ENCODE peak calls at places on chromosomes 16 and 17, in ten cellular contexts. J, Y, O, Z, Q, H, V, P, E and R are unnamed samples.

GRCh38 chr16:57102888-57103879 is 10.8 kb downstream of the CPNE2 start:
- DNase-seq in O (no peak), E (no peak), Z (no peak), Y (no peak), Q (no peak), V (no peak), J (no peak), H (no peak), P (no peak), R (no peak)

GRCh38 chr16:81921415-81921814 is 89.9 kb downstream of the SDR42E1 start:
- DNase-seq in H (no peak), E (no peak), Q (no peak), Y (no peak), O (no peak), P (no peak), Z (peak), J (no peak), V (no peak), R (no peak)

GRCh38 chr16:11094075-11094593 is 149.8 kb downstream of the CLEC16A start:
- DNase-seq in O (no peak), P (no peak), Q (peak), Y (no peak), H (peak), E (peak), J (no peak), Z (no peak), V (no peak), R (no peak)

GRCh38 chr16:58638148-58639036 is 8.8 kb upstream of the CNOT1 start:
- DNase-seq in Q (no peak), E (peak), H (no peak), V (peak), P (no peak), O (peak), J (no peak), Z (peak), Y (no peak), R (no peak)

GRCh38 chr16:81198635-81199034 is 39.9 kb upstream of the BCO1 start:
- DNase-seq in P (no peak), Q (no peak), E (no peak), O (peak), Z (no peak), V (no peak), Y (no peak), J (no peak), H (no peak), R (no peak)

GRCh38 chr16:53948326-53948725 is 244.4 kb downstream of the FTO start:
- DNase-seq in P (no peak), Q (no peak), Z (no peak), H (no peak), V (no peak), J (no peak), E (no peak), Y (no peak), O (no peak), R (no peak)

GRCh38 chr17:50765454-50766221 is 1.7 kb downstream of the ANKRD40CL start:
- DNase-seq in E (no peak), Z (no peak), P (peak), H (no peak), J (no peak), Q (peak), O (no peak), Y (no peak), V (no peak), R (no peak)

GRCh38 chr17:62727916-62728672 is 80.0 kb downstream of the MARCHF10 start:
- DNase-seq in O (no peak), Y (no peak), Q (no peak), V (no peak), H (no peak), P (no peak), Z (no peak), E (no peak), J (no peak), R (no peak)

GRCh38 chr17:56305017-56305416 is 151.7 kb downstream of the ANKFN1 start:
- DNase-seq in V (no peak), J (no peak), P (no peak), H (no peak), Q (no peak), E (no peak), Y (no peak), O (no peak), Z (no peak), R (no peak)

GRCh38 chr16:2325181-2325580 is 15.3 kb downstream of the ABCA3 start:
- DNase-seq in P (no peak), J (no peak), Z (no peak), Q (no peak), V (no peak), E (no peak), Y (no peak), O (no peak), H (no peak), R (no peak)

GRCh38 chr17:34386343-34386924 is 23.4 kb upstream of the CCL1 start:
- DNase-seq in O (no peak), E (no peak), P (no peak), Q (no peak), J (no peak), Z (no peak), Y (no peak), H (no peak), V (no peak), R (no peak)

GRCh38 chr17:56653877-56654276 is 60.4 kb downstream of the NOG start:
- DNase-seq in H (peak), J (no peak), Y (peak), Z (peak), V (no peak), E (peak), O (peak), Q (peak), P (no peak), R (no peak)

GRCh38 chr17:19538095-19539039 is 4.7 kb downstream of the SLC47A1 start:
- DNase-seq in Z (no peak), Y (no peak), E (no peak), Q (peak), H (no peak), V (no peak), J (no peak), P (no peak), O (no peak), R (no peak)

GRCh38 chr16:59114790-59115189 is 380.7 kb upstream of the GOT2 start:
- DNase-seq in Z (no peak), V (no peak), Q (no peak), P (no peak), Y (no peak), J (no peak), H (no peak), E (no peak), O (no peak), R (no peak)

GRCh38 chr16:27088216-27088615 is 21.5 kb downstream of the C16orf82 start:
- DNase-seq in V (no peak), O (no peak), J (no peak), E (no peak), Q (no peak), P (no peak), Y (no peak), H (no peak), Z (no peak), R (no peak)

GRCh38 chr17:68511254-68511670 is 968 bp upstream of the PRKAR1A start:
- DNase-seq in Y (peak), Z (no peak), E (no peak), J (no peak), Q (no peak), P (no peak), V (peak), H (no peak), O (no peak), R (no peak)

GRCh38 chr16:83205896-83206295 is 579.1 kb downstream of the CDH13 start:
- DNase-seq in Y (no peak), Z (no peak), Q (no peak), H (no peak), E (no peak), J (no peak), V (no peak), O (no peak), P (no peak), R (no peak)

GRCh38 chr17:68296217-68297140 is 5.2 kb downstream of the ARSG start:
- DNase-seq in Q (no peak), Z (no peak), E (no peak), J (no peak), O (no peak), V (peak), H (peak), P (no peak), Y (no peak), R (no peak)

GRCh38 chr17:82985973-82986372 is 93.4 kb upstream of the METRNL start:
- DNase-seq in H (peak), J (no peak), Z (peak), Q (peak), Y (no peak), E (no peak), V (no peak), O (no peak), P (no peak), R (no peak)

GRCh38 chr16:88904676-88905365 is 38.4 kb upstream of the PABPN1L start:
- DNase-seq in E (no peak), J (no peak), H (no peak), V (no peak), Q (no peak), O (no peak), Y (no peak), P (no peak), Z (no peak), R (no peak)

GRCh38 chr17:75228847-75229246 is 23.4 kb downstream of the NUP85 start:
- DNase-seq in E (no peak), Q (no peak), P (no peak), O (no peak), J (no peak), Y (no peak), H (no peak), V (no peak), Z (peak), R (no peak)

GRCh38 chr17:38890410-38890746 is 20.5 kb downstream of the LASP1 start:
- DNase-seq in H (no peak), J (no peak), P (peak), Z (no peak), E (no peak), V (no peak), O (no peak), Y (no peak), Q (no peak), R (no peak)

GRCh38 chr16:30115238-30115637 is 1.9 kb upstream of the GDPD3 start:
- DNase-seq in V (no peak), J (no peak), Y (no peak), E (no peak), O (no peak), Z (no peak), H (no peak), Q (peak), P (peak), R (no peak)

GRCh38 chr17:79363552-79364275 is 247.1 kb downstream of the RBFOX3 start:
- DNase-seq in O (no peak), V (no peak), Y (no peak), H (no peak), J (no peak), Q (no peak), P (no peak), E (no peak), Z (no peak), R (no peak)

GRCh38 chr16:23276821-23277220 is 25.3 kb upstream of the SCNN1B start:
- DNase-seq in J (no peak), Z (no peak), P (no peak), O (no peak), E (no peak), Y (no peak), Q (no peak), H (no peak), V (no peak), R (no peak)

GRCh38 chr16:52491216-52491615 is 55.7 kb downstream of the TOX3 start:
- DNase-seq in E (no peak), V (no peak), Y (no peak), O (no peak), Z (no peak), Q (no peak), P (no peak), H (no peak), J (no peak), R (no peak)

GRCh38 chr17:79803997-79804855 is 7.3 kb upstream of the CBX8 start:
- DNase-seq in V (no peak), Q (peak), O (no peak), E (no peak), Z (no peak), H (peak), P (peak), J (no peak), Y (no peak), R (no peak)

GRCh38 chr16:49799172-49799571 is 56.7 kb downstream of the ZNF423 start:
- DNase-seq in O (peak), Z (no peak), Y (peak), J (no peak), H (no peak), V (no peak), Q (no peak), P (no peak), E (no peak), R (no peak)

GRCh38 chr16:87350681-87351319 is 32.8 kb downstream of the FBXO31 start:
- DNase-seq in H (no peak), Y (no peak), O (no peak), E (no peak), Z (no peak), V (no peak), J (no peak), Q (no peak), P (peak), R (no peak)

GRCh38 chr16:3963886-3964685 is 83.6 kb upstream of the CREBBP start:
- DNase-seq in O (no peak), V (no peak), Q (no peak), E (no peak), Y (no peak), Z (no peak), P (peak), J (no peak), H (no peak), R (no peak)

GRCh38 chr17:17435323-17435722 is 41.5 kb upstream of the MED9 start:
- DNase-seq in Y (no peak), O (peak), H (no peak), P (no peak), Q (no peak), E (peak), Z (peak), V (no peak), J (no peak), R (no peak)

GRCh38 chr16:27994686-27995085 is 68.8 kb downstream of the GSG1L start:
- DNase-seq in V (no peak), O (no peak), J (no peak), Z (no peak), E (no peak), Y (no peak), P (no peak), H (no peak), Q (no peak), R (no peak)

GRCh38 chr17:8376302-8377067 is at the start of gene KRABD2:
- DNase-seq in P (peak), H (peak), Y (peak), J (peak), Q (peak), E (peak), Z (peak), V (peak), O (peak), R (peak)